ENCODE peak calls at places on chromosomes 4 and X, in seven cellular contexts. J, E, K, G, O, U and H are unnamed samples.

GRCh38 chr4:10066206-10066605 is 44.9 kb upstream of the SLC2A9 start:
- DNase-seq in K (no peak), G (no peak), J (no peak), O (no peak), U (no peak), E (no peak), H (no peak)

GRCh38 chr4:10226756-10227155 is 110.2 kb upstream of the WDR1 start:
- DNase-seq in U (peak; percentile 81), G (no peak), K (no peak), J (no peak), O (no peak), E (no peak), H (no peak)

GRCh38 chrX:97334850-97335249 is 451.1 kb downstream of the RPA4 start:
- DNase-seq in K (no peak), J (no peak), G (no peak), U (no peak), O (no peak), E (no peak), H (no peak)

GRCh38 chr4:57100979-57101629 is 9.1 kb downstream of the IGFBP7 start:
- DNase-seq in G (peak; percentile 39), U (peak; percentile 67), E (no peak), J (no peak), O (no peak), K (no peak), H (no peak)

GRCh38 chr4:26028793-26029511 is 114.9 kb downstream of the SMIM20 start:
- DNase-seq in O (peak; percentile 85), U (peak; percentile 56), K (peak; percentile 75), E (no peak), G (peak; percentile 88), J (peak; percentile 36), H (no peak)

GRCh38 chr4:140774956-140775355 is 18.8 kb upstream of the TBC1D9 start:
- DNase-seq in E (no peak), U (no peak), O (no peak), K (no peak), G (no peak), J (no peak), H (no peak)

GRCh38 chrX:28586891-28587635 is at the start of gene IL1RAPL1:
- DNase-seq in G (peak; percentile 74), K (no peak), O (no peak), E (peak; percentile 16), U (peak; percentile 23), J (no peak), H (no peak)

GRCh38 chr4:187128226-187128625 is 404.6 kb upstream of the FAT1 start:
- DNase-seq in U (peak; percentile 98), O (no peak), K (no peak), J (no peak), E (no peak), G (peak; percentile 75), H (no peak)

GRCh38 chr4:88219099-88219498 is 60.7 kb upstream of the ABCG2 start:
- DNase-seq in J (no peak), E (no peak), K (no peak), G (peak; percentile 66), O (no peak), U (peak; percentile 57), H (no peak)

GRCh38 chr4:141347738-141348524 is 127.2 kb downstream of the ZNF330 start:
- DNase-seq in J (no peak), G (no peak), K (no peak), O (no peak), U (peak; percentile 28), E (no peak), H (no peak)

GRCh38 chr4:4875147-4875546 is 15.7 kb downstream of the MSX1 start:
- DNase-seq in G (peak; percentile 85), K (no peak), E (no peak), J (no peak), U (peak; percentile 8), O (no peak), H (peak; percentile 80)

GRCh38 chr4:718460-718859 is 12.8 kb downstream of the PCGF3 start:
- DNase-seq in U (no peak), E (no peak), J (no peak), O (no peak), K (no peak), G (no peak), H (no peak)

GRCh38 chr4:98601719-98602118 is 56.7 kb downstream of the TSPAN5 start:
- DNase-seq in G (no peak), K (peak; percentile 50), J (no peak), O (no peak), U (peak; percentile 48), E (no peak), H (no peak)

GRCh38 chrX:47321386-47321785 is 49.0 kb upstream of the ZNF157 start:
- DNase-seq in K (no peak), E (no peak), G (peak; percentile 93), O (peak; percentile 66), J (no peak), U (peak; percentile 1), H (peak; percentile 84)

GRCh38 chrX:13688772-13689518 is at the start of gene RAB9A:
- DNase-seq in J (peak; percentile 68), O (peak; percentile 92), U (peak; percentile 75), G (peak; percentile 91), E (peak; percentile 79), K (peak; percentile 81), H (peak; percentile 97)

GRCh38 chr4:20266215-20267082 is 14.7 kb downstream of the SLIT2 start:
- DNase-seq in U (peak; percentile 64), E (no peak), K (no peak), O (no peak), G (no peak), J (no peak), H (no peak)

GRCh38 chr4:39587881-39588280 is 50.8 kb downstream of the SMIM14 start:
- DNase-seq in G (no peak), O (no peak), U (peak; percentile 78), J (no peak), E (no peak), K (no peak), H (no peak)

GRCh38 chr4:24666816-24667477 is 82.6 kb upstream of the DHX15 start:
- DNase-seq in E (no peak), G (no peak), K (no peak), O (no peak), U (no peak), J (no peak), H (peak; percentile 7)

GRCh38 chrX:67555578-67556203 is 11.9 kb downstream of the AR start:
- DNase-seq in J (no peak), G (peak; percentile 3), O (peak; percentile 55), E (peak; percentile 18), U (peak; percentile 51), K (no peak), H (peak; percentile 87)

GRCh38 chr4:87540176-87541058 is 11.2 kb upstream of the SPARCL1 start:
- DNase-seq in J (no peak), K (no peak), G (peak; percentile 13), O (peak; percentile 75), E (no peak), U (no peak), H (peak; percentile 57)

GRCh38 chrX:103919336-103919682 is 43.1 kb upstream of the TMSB15B start:
- DNase-seq in U (peak; percentile 57), G (peak; percentile 73), O (no peak), J (no peak), E (no peak), K (no peak), H (no peak)

GRCh38 chr4:54077812-54078211 is 13.4 kb upstream of the CHIC2 start:
- DNase-seq in K (no peak), E (peak; percentile 74), U (peak; percentile 56), J (no peak), O (no peak), G (no peak), H (no peak)

GRCh38 chr4:77015390-77015789 is 60.4 kb downstream of the CCNI start:
- DNase-seq in U (peak; percentile 84), E (no peak), J (no peak), K (no peak), G (no peak), O (no peak), H (no peak)

GRCh38 chr4:184510431-184510830 is 36.1 kb upstream of the IRF2 start:
- DNase-seq in K (no peak), G (no peak), O (no peak), J (no peak), U (no peak), E (no peak), H (no peak)

GRCh38 chr4:176013466-176014247 is 52.0 kb upstream of the WDR17 start:
- DNase-seq in E (no peak), G (no peak), O (no peak), J (no peak), K (no peak), U (no peak), H (no peak)

GRCh38 chr4:54663181-54663580 is 5.4 kb downstream of the KIT start:
- DNase-seq in G (no peak), U (no peak), K (no peak), E (no peak), O (no peak), J (no peak), H (no peak)